ENCODE peak calls at places on chromosomes 4 and X, in nine cellular contexts. One of them, this sample, is unnamed.

GRCh38 chrX:16484338-16484737 is 165.6 kb upstream of the S100G start:
- DNase-seq in testis: no peak
- DNase-seq in AG09309: peak; percentile 82
- DNase-seq in stomach: no peak
- DNase-seq in activated CD8-positive, alpha-beta T cell treated with anti-CD3 and anti-CD28 coated beads for 36 hours: peak; percentile 57
- DNase-seq in pancreas: no peak
- DNase-seq in cardiac fibroblast: peak; percentile 69
- DNase-seq in mesothelial cell of epicardium: no peak
- DNase-seq in cardiac muscle cell: peak; percentile 73
- DNase-seq in this sample: no peak

GRCh38 chr4:76606662-76607265 is 171.7 kb downstream of the SHROOM3 start:
- DNase-seq in AG09309: no peak
- DNase-seq in activated CD8-positive, alpha-beta T cell treated with anti-CD3 and anti-CD28 coated beads for 36 hours: no peak
- DNase-seq in cardiac fibroblast: no peak
- DNase-seq in testis: no peak
- DNase-seq in mesothelial cell of epicardium: no peak
- DNase-seq in cardiac muscle cell: no peak
- DNase-seq in stomach: no peak
- DNase-seq in pancreas: no peak
- DNase-seq in this sample: no peak

GRCh38 chr4:86967798-86968197 is 33.0 kb downstream of the AFF1 start:
- DNase-seq in cardiac fibroblast: peak; percentile 30
- DNase-seq in testis: no peak
- DNase-seq in stomach: no peak
- DNase-seq in pancreas: no peak
- DNase-seq in mesothelial cell of epicardium: no peak
- DNase-seq in activated CD8-positive, alpha-beta T cell treated with anti-CD3 and anti-CD28 coated beads for 36 hours: no peak
- DNase-seq in AG09309: no peak
- DNase-seq in cardiac muscle cell: peak; percentile 51
- DNase-seq in this sample: no peak

GRCh38 chrX:87900320-87900908 is 382.8 kb downstream of the KLHL4 start:
- DNase-seq in cardiac fibroblast: no peak
- DNase-seq in stomach: no peak
- DNase-seq in activated CD8-positive, alpha-beta T cell treated with anti-CD3 and anti-CD28 coated beads for 36 hours: peak; percentile 29
- DNase-seq in testis: no peak
- DNase-seq in pancreas: no peak
- DNase-seq in AG09309: no peak
- DNase-seq in mesothelial cell of epicardium: no peak
- DNase-seq in cardiac muscle cell: no peak
- DNase-seq in this sample: no peak

GRCh38 chr4:121794505-121795192 is 6.5 kb upstream of the EXOSC9 start:
- DNase-seq in testis: no peak
- DNase-seq in activated CD8-positive, alpha-beta T cell treated with anti-CD3 and anti-CD28 coated beads for 36 hours: no peak
- DNase-seq in stomach: no peak
- DNase-seq in cardiac fibroblast: peak; percentile 57
- DNase-seq in AG09309: no peak
- DNase-seq in mesothelial cell of epicardium: no peak
- DNase-seq in cardiac muscle cell: peak; percentile 46
- DNase-seq in pancreas: no peak
- DNase-seq in this sample: no peak

GRCh38 chr4:5631352-5632042 is 76.9 kb downstream of the EVC2 start:
- DNase-seq in activated CD8-positive, alpha-beta T cell treated with anti-CD3 and anti-CD28 coated beads for 36 hours: no peak
- DNase-seq in cardiac muscle cell: peak; percentile 69
- DNase-seq in stomach: no peak
- DNase-seq in AG09309: no peak
- DNase-seq in pancreas: no peak
- DNase-seq in cardiac fibroblast: peak; percentile 33
- DNase-seq in testis: peak; percentile 65
- DNase-seq in mesothelial cell of epicardium: no peak
- DNase-seq in this sample: no peak

GRCh38 chrX:2413969-2414368 is 86.8 kb downstream of the DHRSX start:
- DNase-seq in cardiac muscle cell: no peak
- DNase-seq in cardiac fibroblast: no peak
- DNase-seq in AG09309: no peak
- DNase-seq in activated CD8-positive, alpha-beta T cell treated with anti-CD3 and anti-CD28 coated beads for 36 hours: no peak
- DNase-seq in mesothelial cell of epicardium: no peak
- DNase-seq in testis: no peak
- DNase-seq in pancreas: no peak
- DNase-seq in stomach: no peak
- DNase-seq in this sample: no peak

GRCh38 chr4:65383589-65384305 is 286.5 kb downstream of the EPHA5 start:
- DNase-seq in AG09309: no peak
- DNase-seq in testis: no peak
- DNase-seq in cardiac muscle cell: peak; percentile 4
- DNase-seq in stomach: no peak
- DNase-seq in mesothelial cell of epicardium: no peak
- DNase-seq in activated CD8-positive, alpha-beta T cell treated with anti-CD3 and anti-CD28 coated beads for 36 hours: no peak
- DNase-seq in pancreas: no peak
- DNase-seq in cardiac fibroblast: no peak
- DNase-seq in this sample: no peak

GRCh38 chr4:1628892-1629703 is 55.0 kb downstream of the FAM53A start:
- DNase-seq in cardiac fibroblast: peak; percentile 43
- DNase-seq in testis: peak; percentile 76
- DNase-seq in stomach: peak; percentile 75
- DNase-seq in pancreas: peak; percentile 65
- DNase-seq in mesothelial cell of epicardium: peak; percentile 89
- DNase-seq in activated CD8-positive, alpha-beta T cell treated with anti-CD3 and anti-CD28 coated beads for 36 hours: peak; percentile 80
- DNase-seq in cardiac muscle cell: peak; percentile 51
- DNase-seq in AG09309: no peak
- DNase-seq in this sample: peak; percentile 92

GRCh38 chr4:75289843-75290616 is 224.2 kb downstream of the RCHY1 start:
- DNase-seq in testis: peak; percentile 19
- DNase-seq in AG09309: no peak
- DNase-seq in cardiac muscle cell: peak; percentile 25
- DNase-seq in mesothelial cell of epicardium: no peak
- DNase-seq in cardiac fibroblast: peak; percentile 13
- DNase-seq in activated CD8-positive, alpha-beta T cell treated with anti-CD3 and anti-CD28 coated beads for 36 hours: no peak
- DNase-seq in pancreas: peak; percentile 12
- DNase-seq in stomach: peak; percentile 26
- DNase-seq in this sample: peak; percentile 6
- TF ChIP-seq CTCF in testis: no peak
- TF ChIP-seq CTCF in AG09309: no peak
- TF ChIP-seq CTCF in cardiac muscle cell: peak; percentile 33
- TF ChIP-seq CTCF in mesothelial cell of epicardium: no peak
- TF ChIP-seq CTCF in cardiac fibroblast: peak; percentile 39
- TF ChIP-seq CTCF in activated CD8-positive, alpha-beta T cell treated with anti-CD3 and anti-CD28 coated beads for 36 hours: no peak
- TF ChIP-seq CTCF in pancreas: no peak
- TF ChIP-seq CTCF in stomach: no peak
- TF ChIP-seq CTCF in this sample: peak; percentile 47

GRCh38 chr4:163846008-163846407 is 351.5 kb downstream of the TMA16 start:
- DNase-seq in mesothelial cell of epicardium: no peak
- DNase-seq in cardiac muscle cell: no peak
- DNase-seq in testis: no peak
- DNase-seq in pancreas: no peak
- DNase-seq in cardiac fibroblast: no peak
- DNase-seq in activated CD8-positive, alpha-beta T cell treated with anti-CD3 and anti-CD28 coated beads for 36 hours: no peak
- DNase-seq in AG09309: no peak
- DNase-seq in stomach: no peak
- DNase-seq in this sample: no peak
- TF ChIP-seq CTCF in mesothelial cell of epicardium: no peak
- TF ChIP-seq CTCF in cardiac muscle cell: no peak
- TF ChIP-seq CTCF in testis: no peak
- TF ChIP-seq CTCF in pancreas: no peak
- TF ChIP-seq CTCF in cardiac fibroblast: no peak
- TF ChIP-seq CTCF in activated CD8-positive, alpha-beta T cell treated with anti-CD3 and anti-CD28 coated beads for 36 hours: no peak
- TF ChIP-seq CTCF in AG09309: no peak
- TF ChIP-seq CTCF in stomach: no peak
- TF ChIP-seq CTCF in this sample: no peak

DNA sequence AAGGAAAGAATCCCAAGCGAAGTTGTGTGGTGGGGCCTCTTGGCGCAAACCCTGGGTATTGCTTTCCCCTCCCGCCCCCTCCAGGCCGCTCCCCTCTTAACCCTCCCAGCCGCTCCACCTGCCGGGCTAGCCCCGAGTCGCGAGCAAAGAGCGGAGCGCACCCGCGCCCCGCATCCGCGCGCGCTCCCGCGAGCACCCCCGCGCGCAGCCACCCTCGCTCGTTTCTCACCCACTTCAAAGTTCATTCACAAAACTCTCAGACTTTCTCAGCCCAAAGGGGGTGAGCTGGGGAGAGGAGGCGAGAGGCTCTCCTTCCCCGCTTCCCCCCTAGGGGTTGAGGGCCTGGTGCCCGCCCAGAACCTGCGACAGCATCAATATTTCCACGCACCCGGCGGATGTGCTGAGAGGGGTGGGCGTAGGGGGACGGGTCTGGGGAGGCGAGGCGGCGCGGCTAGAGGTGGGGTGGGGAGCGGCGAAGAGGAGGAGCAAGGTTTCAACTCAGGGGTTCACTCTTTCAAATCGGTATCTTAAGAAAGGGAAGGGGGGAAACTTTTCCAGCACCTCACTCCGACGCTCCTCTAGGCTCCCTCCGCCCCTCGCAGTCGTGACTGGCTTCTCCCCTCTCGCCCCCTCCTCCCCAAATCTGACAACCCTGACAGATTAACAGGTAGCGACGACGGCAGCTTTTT is 1.8 kb downstream of the MAML3 start:
- DNase-seq in mesothelial cell of epicardium: no peak
- DNase-seq in stomach: peak; percentile 79
- DNase-seq in cardiac fibroblast: no peak
- DNase-seq in AG09309: no peak
- DNase-seq in activated CD8-positive, alpha-beta T cell treated with anti-CD3 and anti-CD28 coated beads for 36 hours: peak; percentile 89
- DNase-seq in cardiac muscle cell: no peak
- DNase-seq in pancreas: peak; percentile 68
- DNase-seq in testis: peak; percentile 82
- DNase-seq in this sample: peak; percentile 64
- TF ChIP-seq CTCF in mesothelial cell of epicardium: peak; percentile 19
- TF ChIP-seq CTCF in stomach: no peak
- TF ChIP-seq CTCF in cardiac fibroblast: peak; percentile 10
- TF ChIP-seq CTCF in AG09309: peak; percentile 10
- TF ChIP-seq CTCF in activated CD8-positive, alpha-beta T cell treated with anti-CD3 and anti-CD28 coated beads for 36 hours: no peak
- TF ChIP-seq CTCF in cardiac muscle cell: peak; percentile 26
- TF ChIP-seq CTCF in pancreas: no peak
- TF ChIP-seq CTCF in testis: no peak
- TF ChIP-seq CTCF in this sample: no peak

GRCh38 chr4:186621959-186622553 is 66.7 kb upstream of the MTNR1A start:
- DNase-seq in cardiac muscle cell: peak; percentile 89
- DNase-seq in testis: no peak
- DNase-seq in cardiac fibroblast: peak; percentile 88
- DNase-seq in activated CD8-positive, alpha-beta T cell treated with anti-CD3 and anti-CD28 coated beads for 36 hours: no peak
- DNase-seq in pancreas: no peak
- DNase-seq in AG09309: peak; percentile 82
- DNase-seq in stomach: no peak
- DNase-seq in mesothelial cell of epicardium: no peak
- DNase-seq in this sample: no peak
- TF ChIP-seq CTCF in cardiac muscle cell: peak; percentile 76
- TF ChIP-seq CTCF in testis: no peak
- TF ChIP-seq CTCF in cardiac fibroblast: peak; percentile 78
- TF ChIP-seq CTCF in activated CD8-positive, alpha-beta T cell treated with anti-CD3 and anti-CD28 coated beads for 36 hours: no peak
- TF ChIP-seq CTCF in pancreas: no peak
- TF ChIP-seq CTCF in AG09309: peak; percentile 72
- TF ChIP-seq CTCF in stomach: no peak
- TF ChIP-seq CTCF in mesothelial cell of epicardium: no peak
- TF ChIP-seq CTCF in this sample: no peak

DNA sequence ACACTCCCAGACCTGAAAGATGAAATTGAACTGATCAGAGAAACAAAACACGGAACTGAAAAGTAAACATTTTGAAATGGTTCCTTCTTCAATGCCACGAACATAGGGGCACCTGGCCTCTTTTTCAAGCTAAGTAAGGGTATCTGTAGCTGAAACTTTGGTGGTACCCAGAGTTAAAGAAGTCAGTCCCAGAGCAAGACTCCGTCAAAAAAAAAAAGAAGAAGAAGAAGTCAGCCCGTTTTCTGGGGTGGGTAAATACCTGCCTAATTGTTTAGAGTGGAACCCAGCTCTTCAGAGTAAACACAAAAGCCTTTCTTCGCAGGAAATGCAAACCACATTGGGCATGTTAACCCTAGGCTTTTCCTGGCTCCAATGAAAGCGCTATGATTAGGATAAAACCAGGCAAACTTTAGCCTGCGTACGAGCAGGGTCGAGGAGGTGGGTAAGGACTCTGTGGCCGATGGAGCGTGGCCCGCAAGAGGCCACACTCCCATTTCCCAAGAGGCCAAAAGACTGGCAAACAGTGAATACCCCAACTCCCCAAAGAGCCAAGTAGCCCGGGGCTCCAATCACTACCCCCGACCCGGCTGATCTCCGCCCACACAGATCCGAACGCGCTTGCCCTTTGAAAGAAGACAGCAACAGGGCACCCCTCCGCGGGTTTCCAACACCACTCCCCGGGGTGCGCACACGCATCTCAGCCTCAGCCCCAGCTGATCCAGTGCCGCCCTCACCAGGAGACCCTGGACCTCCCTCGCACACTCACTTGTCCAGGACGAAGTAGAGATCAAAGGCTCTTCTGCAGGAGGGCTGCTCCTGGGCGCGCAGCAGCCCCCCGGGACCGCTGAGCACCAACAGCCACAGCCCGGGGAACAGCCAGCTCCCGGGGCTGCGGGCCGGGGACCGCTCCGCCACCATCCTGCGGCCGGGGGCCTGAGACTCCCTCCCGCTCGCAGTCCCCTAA is 1.1 kb downstream of the ANTXR2 start:
- DNase-seq in cardiac fibroblast: peak; percentile 49
- DNase-seq in cardiac muscle cell: peak; percentile 49
- DNase-seq in mesothelial cell of epicardium: no peak
- DNase-seq in pancreas: peak; percentile 19
- DNase-seq in testis: peak; percentile 74
- DNase-seq in AG09309: no peak
- DNase-seq in stomach: peak; percentile 39
- DNase-seq in activated CD8-positive, alpha-beta T cell treated with anti-CD3 and anti-CD28 coated beads for 36 hours: peak; percentile 80
- DNase-seq in this sample: peak; percentile 43
- TF ChIP-seq CTCF in cardiac fibroblast: no peak
- TF ChIP-seq CTCF in cardiac muscle cell: no peak
- TF ChIP-seq CTCF in mesothelial cell of epicardium: no peak
- TF ChIP-seq CTCF in pancreas: no peak
- TF ChIP-seq CTCF in testis: peak; percentile 5
- TF ChIP-seq CTCF in AG09309: no peak
- TF ChIP-seq CTCF in stomach: no peak
- TF ChIP-seq CTCF in activated CD8-positive, alpha-beta T cell treated with anti-CD3 and anti-CD28 coated beads for 36 hours: no peak
- TF ChIP-seq CTCF in this sample: no peak